ENCODE peak calls at places on chromosomes 12 and 14, in four cellular contexts. Q is RWPE1; V is activated naive CD4-positive, alpha-beta T cell treated with Interleukin-2 at 50 U/mL for 16 hours; U is stimulated activated CD4-positive, alpha-beta T cell treated with anti-CD3 and anti-CD28 coated beads, Interleukin-2, amount 100 ng/mL, for 48 hours. F is an unnamed sample.

GRCh38 chr12:10285919-10286318 is 21.8 kb upstream of the KLRD1 start:
- DNase-seq in U (no peak), V (no peak), Q (no peak), F (peak; percentile 40)

GRCh38 chr14:90168425-90169105 is 87.8 kb upstream of the PSMC1 start:
- DNase-seq in U (no peak), V (no peak), Q (no peak), F (no peak)

GRCh38 chr12:90999946-91000345 is 4.8 kb downstream of the EPYC start:
- DNase-seq in V (no peak), U (no peak), Q (no peak), F (no peak)

GRCh38 chr12:59067068-59067467 is 146.8 kb upstream of the LRIG3 start:
- DNase-seq in U (no peak), V (no peak), Q (peak; percentile 61), F (no peak)

GRCh38 chr12:115598827-115599226 is 678.7 kb downstream of the MED13L start:
- DNase-seq in Q (no peak), V (no peak), U (no peak), F (no peak)

GRCh38 chr12:86456241-86456640 is 200.1 kb upstream of the MGAT4C start:
- DNase-seq in V (no peak), U (no peak), Q (no peak), F (no peak)

GRCh38 chr12:122830517-122831214 is 4.6 kb upstream of the HIP1R start:
- DNase-seq in U (no peak), Q (peak; percentile 93), V (no peak), F (no peak)

GRCh38 chr12:108638141-108638823 is 4.6 kb upstream of the SELPLG start:
- DNase-seq in V (no peak), Q (no peak), U (no peak), F (no peak)

GRCh38 chr14:36518586-36519430 is 1.2 kb downstream of the NKX2-1 start:
- DNase-seq in U (no peak), Q (no peak), V (no peak), F (no peak)

GRCh38 chr14:68558096-68558495 is 234.8 kb downstream of the ZFP36L1 start:
- DNase-seq in Q (no peak), U (no peak), V (no peak), F (no peak)

GRCh38 chr14:45177081-45177480 is 41.4 kb downstream of the FANCM start:
- DNase-seq in U (no peak), V (no peak), Q (peak; percentile 90), F (no peak)

GRCh38 chr14:75826599-75826998 is 155.2 kb downstream of the TGFB3 start:
- DNase-seq in Q (peak; percentile 45), U (no peak), V (no peak), F (no peak)

GRCh38 chr14:104680056-104680805 is 9.2 kb upstream of the INF2 start:
- DNase-seq in V (no peak), Q (peak; percentile 85), U (no peak), F (no peak)

GRCh38 chr14:59705245-59705644 is 128.6 kb upstream of the CCDC175 start:
- DNase-seq in Q (no peak), V (no peak), U (no peak), F (no peak)

GRCh38 chr14:55832122-55832911 is 252.3 kb downstream of the KTN1 start:
- DNase-seq in Q (peak; percentile 58), U (no peak), V (no peak), F (no peak)

GRCh38 chr12:113919791-113920190 is 46.3 kb downstream of the RBM19 start:
- DNase-seq in Q (no peak), U (no peak), V (no peak), F (no peak)

GRCh38 chr12:98513379-98514318 is 1.7 kb upstream of the TMPO start:
- DNase-seq in U (no peak), Q (no peak), V (no peak), F (no peak)

GRCh38 chr12:124636138-124636968 is 68.9 kb upstream of the NCOR2 start:
- DNase-seq in U (peak; percentile 41), V (peak; percentile 41), Q (peak; percentile 47), F (peak; percentile 47)

GRCh38 chr14:34851395-34851794 is 23.8 kb downstream of the BAZ1A start:
- DNase-seq in U (no peak), Q (peak; percentile 48), V (no peak), F (no peak)

GRCh38 chr12:6550294-6551062 is 5.4 kb downstream of the IFFO1 start:
- DNase-seq in U (no peak), V (no peak), Q (no peak), F (no peak)

GRCh38 chr14:93234798-93235197 is 27.7 kb downstream of the UBR7 start:
- DNase-seq in V (no peak), U (no peak), Q (peak; percentile 77), F (no peak)

GRCh38 chr12:56810918-56811317 is 47.8 kb downstream of the HSD17B6 start:
- DNase-seq in Q (no peak), U (no peak), V (no peak), F (no peak)

GRCh38 chr14:75425443-75425842 is 2.4 kb upstream of the JDP2 start:
- DNase-seq in Q (no peak), U (no peak), V (no peak), F (no peak)

GRCh38 chr12:57218030-57218853 is 1.6 kb downstream of the NXPH4 start:
- DNase-seq in V (no peak), U (no peak), Q (no peak), F (no peak)

GRCh38 chr12:85572956-85573355 is 263.3 kb downstream of the RASSF9 start:
- DNase-seq in V (no peak), U (no peak), Q (no peak), F (no peak)

GRCh38 chr14:46290706-46291105 is 360.9 kb downstream of the RPL10L start:
- DNase-seq in U (no peak), V (no peak), Q (no peak), F (no peak)

GRCh38 chr12:57124259-57124877 is 3.9 kb upstream of the LRP1 start:
- DNase-seq in V (peak; percentile 79), Q (peak; percentile 67), U (peak; percentile 80), F (peak; percentile 82)

GRCh38 chr12:59078027-59078426 is 157.7 kb upstream of the LRIG3 start:
- DNase-seq in U (no peak), Q (no peak), V (no peak), F (no peak)

GRCh38 chr12:6199531-6200265 is 502 bp upstream of the CD9 start:
- DNase-seq in V (no peak), Q (no peak), U (no peak), F (no peak)

GRCh38 chr14:92460916-92461579 is 52.5 kb upstream of the RIN3 start:
- DNase-seq in U (no peak), V (no peak), Q (no peak), F (no peak)